ENCODE peak calls at places on chromosomes 4 and X, in seven cellular contexts. X is lower leg skin, S is body of pancreas, W is adrenal gland, R is ovary, D is breast epithelium, M is right lobe of liver. N is an unnamed sample.

GRCh38 chr4:111992604-111993151 is 152.6 kb upstream of the FAM241A start:
- DNase-seq in X (no peak), M (no peak), W (no peak), D (no peak), R (no peak), S (no peak), N (no peak)

GRCh38 chr4:140427104-140427918 is at the start of gene CLGN:
- DNase-seq in R (peak), D (peak), W (peak), M (peak), X (no peak), S (peak), N (no peak)

GRCh38 chr4:174522183-174523002 is at the start of gene HPGD:
- DNase-seq in D (no peak), M (peak), X (peak), R (no peak), W (peak), S (peak), N (peak)

GRCh38 chr4:52572936-52573485 is 86.1 kb downstream of the USP46 start:
- DNase-seq in M (no peak), S (no peak), W (no peak), X (no peak), D (no peak), R (no peak), N (no peak)

GRCh38 chr4:86441175-86441960 is 81.5 kb upstream of the MAPK10 start:
- DNase-seq in D (no peak), R (no peak), S (no peak), X (no peak), W (no peak), M (no peak), N (peak)

GRCh38 chr4:48108309-48109073 is 25.6 kb downstream of the TXK start:
- DNase-seq in R (no peak), M (no peak), W (no peak), D (no peak), S (no peak), X (no peak), N (no peak)

GRCh38 chr4:101039367-101039766 is 308.0 kb downstream of the PPP3CA start:
- DNase-seq in W (no peak), X (no peak), M (no peak), R (no peak), S (no peak), D (no peak), N (no peak)

GRCh38 chrX:132331532-132331931 is 112.3 kb upstream of the RAP2C start:
- DNase-seq in X (no peak), S (no peak), R (no peak), M (no peak), D (no peak), W (no peak), N (no peak)

GRCh38 chrX:24526616-24527015 is 61.5 kb downstream of the PDK3 start:
- DNase-seq in W (no peak), S (no peak), D (no peak), R (no peak), M (no peak), X (no peak), N (no peak)

GRCh38 chrX:118756111-118756510 is 28.7 kb downstream of the IL13RA1 start:
- DNase-seq in W (no peak), S (no peak), D (no peak), M (no peak), R (no peak), X (no peak), N (no peak)

GRCh38 chr4:158896459-158897238 is 127.8 kb downstream of the FNIP2 start:
- DNase-seq in X (no peak), S (no peak), W (no peak), R (no peak), M (no peak), D (no peak), N (no peak)

GRCh38 chrX:138287200-138287865 is 424.2 kb downstream of the FGF13 start:
- DNase-seq in W (no peak), X (no peak), D (no peak), M (no peak), S (no peak), R (no peak), N (no peak)

GRCh38 chr4:181753189-181753588 is 490.0 kb upstream of the TENM3 start:
- DNase-seq in R (no peak), X (no peak), S (no peak), M (no peak), D (no peak), W (no peak), N (no peak)

GRCh38 chr4:101282076-101282844 is 65.1 kb downstream of the PPP3CA start:
- DNase-seq in W (no peak), X (no peak), R (no peak), S (no peak), D (no peak), M (no peak), N (no peak)

GRCh38 chr4:61273237-61273636 is 73.1 kb downstream of the ADGRL3 start:
- DNase-seq in M (no peak), X (no peak), W (peak), S (no peak), R (no peak), D (no peak), N (no peak)

GRCh38 chr4:150884625-150885024 is 130.5 kb downstream of the LRBA start:
- DNase-seq in X (no peak), S (no peak), W (no peak), M (no peak), D (no peak), R (no peak), N (no peak)

GRCh38 chrX:38215141-38215540 is 5.5 kb downstream of the SRPX start:
- DNase-seq in X (no peak), S (no peak), D (no peak), W (no peak), M (no peak), R (no peak), N (no peak)

GRCh38 chr4:38670939-38671593 is 7.1 kb downstream of the KLF3 start:
- DNase-seq in S (peak), M (peak), W (no peak), R (no peak), X (no peak), D (no peak), N (no peak)

GRCh38 chr4:111556861-111557260 is 588.4 kb upstream of the FAM241A start:
- DNase-seq in R (no peak), M (no peak), D (no peak), X (no peak), W (no peak), S (no peak), N (no peak)

GRCh38 chr4:67684839-67685531 is 16.0 kb downstream of the UBA6 start:
- DNase-seq in R (no peak), D (no peak), X (no peak), W (no peak), M (no peak), S (no peak), N (no peak)

GRCh38 chrX:133053854-133054565 is 42.9 kb downstream of the USP26 start:
- DNase-seq in R (no peak), M (no peak), D (no peak), S (no peak), X (no peak), W (no peak), N (no peak)

GRCh38 chrX:21926527-21927278 is 13.8 kb upstream of the SMS start:
- DNase-seq in R (no peak), M (no peak), X (no peak), S (no peak), D (no peak), W (peak), N (no peak)

GRCh38 chrX:1443496-1444075 is 9.1 kb downstream of the ASMTL start:
- DNase-seq in X (peak), W (no peak), D (peak), M (peak), S (no peak), R (no peak), N (no peak)

GRCh38 chr4:8601086-8601485 is 8.5 kb downstream of the CPZ start:
- DNase-seq in X (no peak), M (no peak), S (no peak), D (no peak), R (no peak), W (no peak), N (no peak)

GRCh38 chrX:38881727-38882126 is 80.5 kb downstream of the MID1IP1 start:
- DNase-seq in D (no peak), X (no peak), R (no peak), S (no peak), M (no peak), W (no peak), N (no peak)

DNA sequence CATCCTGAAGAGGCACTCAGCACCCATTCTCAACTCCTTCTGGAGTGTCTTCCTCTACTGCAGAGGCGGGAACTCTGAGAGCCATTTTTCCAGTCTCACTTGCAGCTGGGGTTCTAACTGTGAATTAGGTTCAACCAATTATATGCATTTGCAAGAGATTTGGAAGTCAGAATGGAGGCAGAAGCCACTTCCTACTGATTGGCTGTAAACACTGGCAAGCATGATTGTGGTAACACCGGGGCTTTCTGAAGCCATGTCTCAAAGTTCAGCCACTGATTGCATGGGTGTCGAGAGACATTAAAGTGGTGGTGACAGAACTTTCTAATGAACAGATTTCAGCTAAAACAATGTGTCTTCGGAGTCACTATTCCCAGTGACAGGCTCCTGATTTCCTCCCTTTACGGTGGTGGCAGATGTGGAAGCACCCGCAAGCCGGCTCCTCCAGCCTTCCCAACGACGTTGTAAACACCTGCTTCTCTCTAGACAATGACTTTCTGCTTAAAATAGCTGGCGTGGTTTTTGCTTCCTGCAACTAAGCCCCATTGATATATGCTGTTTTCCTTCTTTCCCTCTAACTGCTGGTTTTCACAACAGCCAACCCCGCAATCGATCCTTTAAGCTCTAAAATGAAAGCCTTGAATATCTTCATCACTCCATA is 92.0 kb downstream of the IRF2 start:
- DNase-seq in S (no peak), R (no peak), X (no peak), M (no peak), D (no peak), W (no peak), N (no peak)
- TF ChIP-seq POLR2A in S (no peak), R (no peak), X (no peak), M (peak), D (no peak), W (no peak), N (no peak)

GRCh38 chr4:73053974-73054480 is 15.5 kb downstream of the COX18 start:
- DNase-seq in M (no peak), X (no peak), W (no peak), D (no peak), R (no peak), S (no peak), N (no peak)

GRCh38 chr4:73055241-73055897 is 14.1 kb downstream of the COX18 start:
- DNase-seq in S (no peak), D (no peak), R (no peak), M (no peak), W (no peak), X (no peak), N (no peak)

GRCh38 chr4:73051625-73052024 is 17.9 kb downstream of the COX18 start:
- DNase-seq in X (no peak), R (no peak), D (no peak), W (no peak), S (no peak), M (no peak), N (no peak)

GRCh38 chr4:73053076-73053475 is 16.4 kb downstream of the COX18 start:
- DNase-seq in X (no peak), S (no peak), M (no peak), D (no peak), R (no peak), W (peak), N (no peak)
- TF ChIP-seq POLR2A in X (no peak), S (no peak), M (no peak), D (no peak), R (no peak), W (no peak), N (no peak)

DNA sequence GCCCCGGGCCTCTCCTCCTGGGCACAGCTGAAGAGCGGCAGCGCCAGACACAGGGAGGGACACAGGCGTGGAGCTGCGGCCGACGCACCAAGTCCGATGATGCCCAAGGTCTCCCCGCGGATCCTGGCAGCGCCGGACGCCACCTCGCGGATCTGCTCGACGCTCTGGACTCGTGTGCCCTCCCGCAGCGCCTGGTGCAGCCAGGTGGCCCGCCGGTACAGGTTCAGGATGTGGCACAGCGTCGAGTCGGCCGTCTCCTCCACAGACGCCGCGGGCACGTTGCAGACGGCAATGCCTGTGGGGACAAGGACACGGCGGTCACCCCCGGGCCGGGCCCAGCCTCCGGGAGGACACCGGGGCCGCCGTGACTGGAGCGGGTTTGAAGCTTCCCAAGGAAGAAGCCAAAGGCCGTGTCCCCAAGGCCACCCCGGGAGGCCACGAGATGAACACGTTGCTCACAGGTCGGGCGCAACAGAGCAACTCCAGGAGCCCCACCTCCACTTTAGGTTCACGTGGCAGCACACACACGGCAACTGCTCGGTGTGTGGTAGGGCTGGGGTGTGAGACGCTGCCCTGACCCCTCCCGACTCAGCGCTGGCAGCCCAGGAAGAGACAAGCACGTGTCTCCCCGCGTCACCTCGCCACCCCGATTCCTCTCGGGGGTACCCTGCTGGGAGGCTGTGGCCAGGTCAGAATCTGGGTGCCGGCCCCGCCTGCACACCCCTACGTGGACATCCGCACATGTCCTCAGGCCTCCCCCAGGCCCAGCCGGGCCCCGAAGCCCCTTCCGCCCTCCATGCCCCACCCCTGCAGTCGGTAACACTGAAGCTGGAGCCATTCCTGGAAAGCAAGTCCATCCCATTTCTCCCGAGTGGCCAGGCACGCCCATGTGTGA is 23.4 kb downstream of the CTBP1 start:
- DNase-seq in X (no peak), W (peak), M (no peak), R (no peak), D (no peak), S (no peak), N (no peak)
- TF ChIP-seq POLR2A in X (no peak), W (no peak), M (no peak), R (no peak), D (no peak), S (no peak), N (no peak)

DNA sequence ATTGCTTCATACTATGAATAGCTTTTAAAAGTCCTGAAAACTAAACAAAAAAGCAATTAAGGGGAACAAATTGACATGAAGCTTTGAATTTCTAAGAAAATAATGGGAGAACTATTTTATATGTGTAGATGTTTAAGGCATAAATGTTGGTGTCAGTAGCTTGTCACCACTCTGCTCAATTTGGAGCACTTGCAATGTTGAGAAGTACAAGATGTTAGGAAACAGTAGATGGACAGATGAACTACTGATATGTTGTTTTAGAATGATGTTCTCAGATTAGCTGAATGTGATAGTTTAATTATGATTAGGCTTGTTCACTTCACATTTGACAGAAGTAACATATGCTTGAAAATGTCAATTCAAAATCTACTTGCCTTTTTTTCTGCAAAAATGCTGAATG is 525.7 kb upstream of the IGFBP7 start:
- DNase-seq in S (no peak), X (no peak), D (no peak), R (no peak), M (no peak), W (no peak), N (no peak)
- TF ChIP-seq POLR2A in S (no peak), X (no peak), D (no peak), R (no peak), M (no peak), W (no peak), N (no peak)

GRCh38 chr4:53861856-53862610 is 202.4 kb downstream of the CHIC2 start:
- DNase-seq in D (no peak), M (no peak), S (no peak), R (peak), W (no peak), X (no peak), N (peak)
- TF ChIP-seq POLR2A in D (no peak), M (no peak), S (no peak), R (no peak), W (no peak), X (no peak), N (no peak)

DNA sequence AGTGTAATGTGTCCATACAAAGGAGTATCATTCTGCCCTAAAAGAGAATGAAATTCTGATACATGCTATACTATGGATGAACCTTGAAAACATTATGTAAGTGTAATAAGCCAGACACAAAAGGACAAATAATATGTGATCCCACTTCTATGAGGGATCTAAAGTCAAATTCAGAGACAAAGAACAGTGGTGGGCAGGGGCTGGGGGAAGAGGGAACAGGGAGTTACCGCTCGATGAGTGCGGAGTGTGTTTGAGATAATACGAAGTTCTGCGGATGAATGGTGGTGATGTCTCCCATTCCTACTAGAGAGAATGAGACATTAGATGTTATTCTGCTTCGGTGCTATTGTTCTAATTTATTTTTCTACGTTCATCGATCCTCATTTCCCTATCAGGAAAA is 46.1 kb upstream of the TLR2 start:
- DNase-seq in S (no peak), X (no peak), D (no peak), M (no peak), R (no peak), W (no peak), N (no peak)
- TF ChIP-seq POLR2A in S (no peak), X (no peak), D (no peak), M (no peak), R (no peak), W (no peak), N (no peak)

N was measured in H54.